ENCODE peak calls at places on chromosomes 13 and 19, in six cellular contexts. W is neural progenitor cell, O is HCT116, F is GM23248, Q is tibial artery, T is stomach. N is an unnamed sample.

GRCh38 chr13:62014299-62014698 is 598.6 kb upstream of the PCDH20 start:
- DNase-seq in W (no peak), O (peak; percentile 24), F (no peak), Q (no peak), T (no peak), N (no peak)

GRCh38 chr13:97225533-97225932 is 3.4 kb downstream of the MBNL2 start:
- DNase-seq in W (no peak), O (no peak), F (no peak), Q (no peak), T (no peak), N (no peak)

GRCh38 chr19:42018503-42019193 is 24.6 kb upstream of the ATP1A3 start:
- DNase-seq in W (no peak), O (no peak), F (peak; percentile 86), Q (no peak), T (no peak), N (no peak)

GRCh38 chr13:51786425-51787010 is 17.4 kb downstream of the DHRS12 start:
- DNase-seq in W (no peak), O (no peak), F (peak; percentile 66), Q (no peak), T (no peak), N (peak; percentile 8)

GRCh38 chr13:50715402-50716146 is 127.9 kb downstream of the DLEU7 start:
- DNase-seq in W (no peak), O (no peak), F (no peak), Q (peak; percentile 70), T (no peak), N (no peak)

GRCh38 chr19:33740811-33741396 is 55.8 kb upstream of the KCTD15 start:
- DNase-seq in W (peak; percentile 90), O (no peak), F (peak; percentile 47), Q (no peak), T (no peak), N (peak; percentile 25)

GRCh38 chr13:100836696-100837095 is 162.1 kb upstream of the TMTC4 start:
- DNase-seq in W (no peak), O (no peak), F (peak; percentile 16), Q (no peak), T (no peak), N (no peak)

GRCh38 chr19:47890865-47891621 is 4.9 kb upstream of the SULT2A1 start:
- DNase-seq in W (no peak), O (no peak), F (no peak), Q (no peak), T (no peak), N (no peak)

GRCh38 chr13:41065098-41065497 is 3.8 kb downstream of the WBP4 start:
- DNase-seq in W (no peak), O (no peak), F (peak; percentile 75), Q (no peak), T (no peak), N (no peak)

GRCh38 chr13:96540656-96541055 is 450.7 kb downstream of the HS6ST3 start:
- DNase-seq in W (no peak), O (no peak), F (no peak), Q (no peak), T (no peak), N (no peak)

GRCh38 chr19:12365094-12365371 is 450 bp downstream of the ZNF442 start:
- DNase-seq in W (no peak), O (no peak), F (peak; percentile 72), Q (peak; percentile 31), T (peak; percentile 30), N (peak; percentile 26)

GRCh38 chr13:105918842-105919741 is 616.4 kb downstream of the EFNB2 start:
- DNase-seq in W (no peak), O (peak; percentile 88), F (peak; percentile 51), Q (no peak), T (peak; percentile 54), N (peak; percentile 26)

GRCh38 chr13:73146705-73147104 is 87.9 kb downstream of the KLF5 start:
- DNase-seq in W (no peak), O (no peak), F (no peak), Q (no peak), T (no peak), N (no peak)

GRCh38 chr13:44238011-44238421 is 135.6 kb upstream of the SERP2 start:
- DNase-seq in W (no peak), O (no peak), F (peak; percentile 85), Q (no peak), T (no peak), N (no peak)

GRCh38 chr13:47459512-47459911 is 541.6 kb downstream of the SUCLA2 start:
- DNase-seq in W (peak; percentile 38), O (no peak), F (peak; percentile 23), Q (no peak), T (no peak), N (no peak)

GRCh38 chr13:33509642-33510229 is 224.2 kb upstream of the STARD13 start:
- DNase-seq in W (peak; percentile 9), O (no peak), F (peak; percentile 78), Q (peak; percentile 56), T (peak; percentile 41), N (peak; percentile 17)

GRCh38 chr13:67736646-67737420 is 506.7 kb upstream of the PCDH9 start:
- DNase-seq in W (peak; percentile 68), O (no peak), F (peak; percentile 35), Q (no peak), T (no peak), N (no peak)

GRCh38 chr19:16446108-16447014 is 25.4 kb downstream of the EPS15L1 start:
- DNase-seq in W (no peak), O (no peak), F (no peak), Q (no peak), T (no peak), N (no peak)

GRCh38 chr13:96903085-96903484 is 91.2 kb downstream of the OXGR1 start:
- DNase-seq in W (no peak), O (no peak), F (no peak), Q (no peak), T (no peak), N (no peak)

GRCh38 chr19:10289167-10289835 is 451 bp upstream of the ICAM5 start:
- DNase-seq in W (peak; percentile 73), O (peak; percentile 77), F (peak; percentile 93), Q (no peak), T (peak; percentile 37), N (no peak)

GRCh38 chr19:10291554-10292205 is 1.9 kb downstream of the ICAM5 start:
- DNase-seq in W (no peak), O (no peak), F (peak; percentile 58), Q (no peak), T (no peak), N (no peak)

GRCh38 chr19:10289836-10290438 is at the start of gene ICAM5:
- DNase-seq in W (no peak), O (peak; percentile 57), F (peak; percentile 74), Q (no peak), T (no peak), N (no peak)

GRCh38 chr19:10290876-10291553 is 1.3 kb downstream of the ICAM5 start:
- DNase-seq in W (peak; percentile 65), O (peak; percentile 50), F (peak; percentile 80), Q (no peak), T (peak; percentile 48), N (peak; percentile 50)

DNA sequence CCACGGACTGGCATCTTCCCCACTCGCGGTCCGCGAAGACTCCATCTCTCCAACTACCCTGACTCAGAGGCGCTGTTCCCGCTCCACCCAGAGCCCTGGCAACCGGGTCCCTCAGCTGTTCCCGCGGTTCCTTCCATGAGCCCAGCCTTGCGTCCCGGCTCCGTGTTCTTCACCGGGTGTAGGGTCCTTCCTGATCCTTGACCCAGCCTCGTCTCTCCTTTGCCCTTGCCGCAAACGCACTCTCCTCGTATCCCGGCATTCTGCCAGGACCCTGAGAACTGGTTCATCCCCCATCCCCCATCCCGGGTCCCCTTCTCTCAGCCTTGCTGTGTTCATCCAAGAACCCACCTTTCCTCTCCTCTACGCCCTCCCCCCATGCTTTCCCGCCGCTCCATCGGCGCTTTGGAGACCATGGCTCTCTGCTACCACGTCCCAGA is 705 bp downstream of the ICAM5 start:
- DNase-seq in W (peak; percentile 40), O (no peak), F (peak; percentile 73), Q (no peak), T (no peak), N (no peak)
- H3K4me1 ChIP-seq in W (peaks cover 14% of the 10 kb centered on the region), O (peaks cover 60% of the 10 kb centered on the region), F (no peaks in the 10 kb centered on the region), Q (peaks cover 54% of the 10 kb centered on the region), T (peaks cover 59% of the 10 kb centered on the region), N (peaks cover 68% of the 10 kb centered on the region)

GRCh38 chr13:79829880-79830279 is 348.9 kb downstream of the NDFIP2 start:
- DNase-seq in W (no peak), O (no peak), F (no peak), Q (no peak), T (no peak), N (no peak)
- H3K4me3 ChIP-seq in W (no peak overlapping the region), O (no peak overlapping the region), F (no peak overlapping the region), Q (no peak overlapping the region), T (no peak overlapping the region), N (no peak overlapping the region)

GRCh38 chr19:55442372-55443044 is 592 bp downstream of the SHISA7 start:
- DNase-seq in W (peak; percentile 48), O (no peak), F (no peak), Q (no peak), T (no peak), N (no peak)
- H3K27me3 ChIP-seq in W (peaks cover 100% of the 10 kb centered on the region), O (peaks cover 19% of the 10 kb centered on the region), F (peaks cover 39% of the 10 kb centered on the region), Q (peaks cover 93% of the 10 kb centered on the region), T (peaks cover 79% of the 10 kb centered on the region), N (no peaks in the 10 kb centered on the region)

GRCh38 chr19:23769691-23770468 is 11.2 kb upstream of the ZNF681 start:
- DNase-seq in W (no peak), O (no peak), F (no peak), Q (no peak), T (no peak), N (no peak)
- H3K4me1 ChIP-seq in W (peaks cover 2% of the 10 kb centered on the region), O (no peaks in the 10 kb centered on the region), F (no peaks in the 10 kb centered on the region), Q (no peaks in the 10 kb centered on the region), T (no peaks in the 10 kb centered on the region), N (peaks cover under 1% of the 10 kb centered on the region)

GRCh38 chr13:23793711-23794110 is 95.5 kb downstream of the MIPEP start:
- DNase-seq in W (no peak), O (no peak), F (no peak), Q (no peak), T (no peak), N (no peak)

GRCh38 chr13:23797276-23797903 is 91.8 kb downstream of the MIPEP start:
- DNase-seq in W (no peak), O (no peak), F (no peak), Q (no peak), T (no peak), N (no peak)

GRCh38 chr13:23796546-23796945 is 92.7 kb downstream of the MIPEP start:
- DNase-seq in W (no peak), O (no peak), F (no peak), Q (no peak), T (no peak), N (no peak)

GRCh38 chr13:23792680-23793079 is 96.5 kb downstream of the MIPEP start:
- DNase-seq in W (no peak), O (no peak), F (no peak), Q (no peak), T (no peak), N (no peak)

GRCh38 chr13:23794267-23795161 is 94.7 kb downstream of the MIPEP start:
- DNase-seq in W (no peak), O (no peak), F (peak; percentile 71), Q (no peak), T (no peak), N (no peak)
- H3K4me3 ChIP-seq in W (no peak overlapping the region), O (no peak overlapping the region), F (peak overlapping the region; percentile 32), Q (no peak overlapping the region), T (no peak overlapping the region), N (no peak overlapping the region)

DNA sequence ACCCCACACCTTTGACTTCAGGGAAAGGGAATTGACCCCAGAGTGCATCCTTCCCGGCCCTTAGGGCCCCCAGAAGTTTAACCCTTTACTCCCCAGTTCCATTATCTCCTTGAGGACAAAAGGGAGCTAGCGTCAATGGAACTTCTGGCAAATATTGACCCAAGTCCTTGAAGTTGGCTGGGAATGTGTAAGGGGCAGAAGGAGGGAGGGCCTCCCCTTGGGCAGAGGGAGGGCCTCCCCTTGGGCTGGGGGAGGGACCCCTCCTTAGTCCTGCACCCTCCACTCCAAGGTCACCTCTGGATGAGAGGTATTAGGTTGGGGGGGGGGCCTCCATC is 3.0 kb upstream of the TMEM59L start:
- DNase-seq in W (no peak), O (no peak), F (no peak), Q (no peak), T (no peak), N (no peak)
- H3K27me3 ChIP-seq in W (peaks cover 98% of the 10 kb centered on the region), O (peaks cover 33% of the 10 kb centered on the region), F (peaks cover 84% of the 10 kb centered on the region), Q (peaks cover 96% of the 10 kb centered on the region), T (peaks cover 96% of the 10 kb centered on the region), N (no peaks in the 10 kb centered on the region)

N was measured in body of pancreas.